ENCODE peak calls at places on chromosome 6, in ten cellular contexts. R is stomach; K is upper lobe of right lung; U is fibroblast of lung; P is lower lobe of right lung; O is right cardiac atrium; B is CD4-positive, CD25-positive, alpha-beta regulatory T cell; J is tibial artery; G is uterus; A is PC-3. X is an unnamed sample.

GRCh38 chr6:156752666-156753301 is 24.4 kb upstream of the ARID1B start:
- DNase-seq in R (peak; percentile 29), K (no peak), U (no peak), P (no peak), O (peak; percentile 50), B (no peak), J (no peak), G (no peak), A (no peak), X (no peak)

GRCh38 chr6:2990179-2990931 is 9.3 kb upstream of the NQO2 start:
- DNase-seq in R (no peak), K (no peak), U (peak; percentile 50), P (peak; percentile 60), O (peak; percentile 66), B (no peak), J (no peak), G (peak; percentile 53), A (peak; percentile 37), X (no peak)

GRCh38 chr6:122476131-122476530 is 4.5 kb upstream of the SERINC1 start:
- DNase-seq in R (no peak), K (no peak), U (peak; percentile 57), P (no peak), O (no peak), B (peak; percentile 46), J (no peak), G (no peak), A (peak; percentile 58), X (no peak)

GRCh38 chr6:131792091-131792496 is 15.7 kb upstream of the ENPP1 start:
- DNase-seq in R (no peak), K (no peak), U (peak; percentile 16), P (no peak), O (no peak), B (no peak), J (no peak), G (no peak), A (peak; percentile 42), X (no peak)

GRCh38 chr6:142696689-142697088 is 248.3 kb downstream of the HIVEP2 start:
- DNase-seq in R (peak; percentile 74), K (peak; percentile 76), U (peak; percentile 9), P (peak; percentile 66), O (peak; percentile 67), B (no peak), J (peak; percentile 77), G (peak; percentile 35), A (peak; percentile 86), X (no peak)

GRCh38 chr6:6684365-6684833 is 95.9 kb downstream of the LY86 start:
- DNase-seq in R (no peak), K (no peak), U (no peak), P (no peak), O (no peak), B (no peak), J (no peak), G (no peak), A (no peak), X (no peak)

GRCh38 chr6:99349620-99350141 is at the start of gene FAXC:
- DNase-seq in R (peak; percentile 70), K (peak; percentile 85), U (peak; percentile 11), P (peak; percentile 73), O (peak; percentile 46), B (no peak), J (peak; percentile 67), G (peak; percentile 30), A (peak; percentile 58), X (no peak)

GRCh38 chr6:88529726-88530125 is 363.6 kb upstream of the CNR1 start:
- DNase-seq in R (no peak), K (no peak), U (no peak), P (no peak), O (no peak), B (no peak), J (no peak), G (no peak), A (no peak), X (no peak)

GRCh38 chr6:71383891-71384489 is 95.4 kb downstream of the OGFRL1 start:
- DNase-seq in R (no peak), K (no peak), U (peak; percentile 81), P (no peak), O (no peak), B (no peak), J (no peak), G (no peak), A (peak; percentile 72), X (no peak)

GRCh38 chr6:73234732-73235131 is 9.4 kb upstream of the KHDC1L start:
- DNase-seq in R (no peak), K (no peak), U (peak; percentile 79), P (no peak), O (no peak), B (no peak), J (no peak), G (no peak), A (peak; percentile 84), X (no peak)

GRCh38 chr6:53134601-53135235 is 13.9 kb downstream of the GCM1 start:
- DNase-seq in R (no peak), K (no peak), U (no peak), P (no peak), O (no peak), B (no peak), J (no peak), G (no peak), A (no peak), X (no peak)

GRCh38 chr6:135186255-135186654 is 5.1 kb downstream of the MYB start:
- DNase-seq in R (no peak), K (no peak), U (no peak), P (no peak), O (no peak), B (no peak), J (no peak), G (no peak), A (no peak), X (no peak)

GRCh38 chr6:5665173-5665572 is 341.6 kb downstream of the NRN1 start:
- DNase-seq in R (no peak), K (no peak), U (no peak), P (no peak), O (no peak), B (peak; percentile 58), J (no peak), G (no peak), A (no peak), X (no peak)

GRCh38 chr6:5660772-5661171 is 346.0 kb downstream of the NRN1 start:
- DNase-seq in R (no peak), K (no peak), U (no peak), P (no peak), O (no peak), B (no peak), J (no peak), G (no peak), A (no peak), X (no peak)

GRCh38 chr6:5663256-5663655 is 343.5 kb downstream of the NRN1 start:
- DNase-seq in R (no peak), K (no peak), U (no peak), P (no peak), O (no peak), B (no peak), J (no peak), G (no peak), A (no peak), X (no peak)

GRCh38 chr6:5663739-5664138 is 343.0 kb downstream of the NRN1 start:
- DNase-seq in R (no peak), K (no peak), U (no peak), P (no peak), O (no peak), B (no peak), J (no peak), G (no peak), A (no peak), X (no peak)

DNA sequence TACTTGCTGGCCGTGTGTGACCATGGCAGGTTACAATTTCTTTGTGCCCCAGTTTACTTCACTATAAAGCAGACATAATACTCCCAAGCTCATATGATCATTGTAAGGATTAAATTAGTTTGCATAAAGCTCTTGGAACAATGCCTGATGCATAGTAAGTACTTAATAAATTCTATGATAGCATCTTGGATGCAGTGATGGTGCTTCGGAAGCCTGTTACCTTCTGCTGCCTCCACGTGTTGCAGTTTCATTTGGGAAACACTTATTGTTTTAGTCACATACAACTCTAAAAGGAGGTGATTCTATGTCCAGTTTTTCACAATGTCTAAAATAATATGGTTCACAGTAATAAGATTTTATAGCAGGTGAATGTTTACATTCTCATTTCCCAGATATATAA is 343.9 kb downstream of the NRN1 start:
- DNase-seq in R (no peak), K (no peak), U (no peak), P (no peak), O (no peak), B (no peak), J (no peak), G (no peak), A (no peak), X (no peak)
- H3K27ac ChIP-seq in R (no peak overlapping the region), K (no peak overlapping the region), U (no peak overlapping the region), P (no peak overlapping the region), O (no peak overlapping the region), B (no peak overlapping the region), J (no peak overlapping the region), G (no peak overlapping the region), A (no peak overlapping the region), X (no peak overlapping the region)

GRCh38 chr6:10395171-10395945 is 19.5 kb downstream of the TFAP2A start:
- DNase-seq in R (no peak), K (no peak), U (no peak), P (no peak), O (no peak), B (no peak), J (no peak), G (no peak), A (peak; percentile 37), X (no peak)
- H3K4me1 ChIP-seq in R (no peaks in the 10 kb centered on the region), K (no peaks in the 10 kb centered on the region), U (no peaks in the 10 kb centered on the region), P (no peaks in the 10 kb centered on the region), O (no peaks in the 10 kb centered on the region), B (no peaks in the 10 kb centered on the region), J (peaks cover 3% of the 10 kb centered on the region), G (no peaks in the 10 kb centered on the region), A (peaks cover 5% of the 10 kb centered on the region), X (no peaks in the 10 kb centered on the region)

GRCh38 chr6:167275436-167275835 is 15.7 kb upstream of the UNC93A start:
- DNase-seq in R (no peak), K (no peak), U (no peak), P (no peak), O (no peak), B (no peak), J (no peak), G (no peak), A (no peak), X (no peak)
- H3K27me3 ChIP-seq in R (peaks cover 18% of the 10 kb centered on the region), K (no peaks in the 10 kb centered on the region), U (no peaks in the 10 kb centered on the region), P (no peaks in the 10 kb centered on the region), O (no peaks in the 10 kb centered on the region), B (peaks cover 3% of the 10 kb centered on the region), J (no peaks in the 10 kb centered on the region), G (no peaks in the 10 kb centered on the region), A (peaks cover 14% of the 10 kb centered on the region), X (no peaks in the 10 kb centered on the region)

DNA sequence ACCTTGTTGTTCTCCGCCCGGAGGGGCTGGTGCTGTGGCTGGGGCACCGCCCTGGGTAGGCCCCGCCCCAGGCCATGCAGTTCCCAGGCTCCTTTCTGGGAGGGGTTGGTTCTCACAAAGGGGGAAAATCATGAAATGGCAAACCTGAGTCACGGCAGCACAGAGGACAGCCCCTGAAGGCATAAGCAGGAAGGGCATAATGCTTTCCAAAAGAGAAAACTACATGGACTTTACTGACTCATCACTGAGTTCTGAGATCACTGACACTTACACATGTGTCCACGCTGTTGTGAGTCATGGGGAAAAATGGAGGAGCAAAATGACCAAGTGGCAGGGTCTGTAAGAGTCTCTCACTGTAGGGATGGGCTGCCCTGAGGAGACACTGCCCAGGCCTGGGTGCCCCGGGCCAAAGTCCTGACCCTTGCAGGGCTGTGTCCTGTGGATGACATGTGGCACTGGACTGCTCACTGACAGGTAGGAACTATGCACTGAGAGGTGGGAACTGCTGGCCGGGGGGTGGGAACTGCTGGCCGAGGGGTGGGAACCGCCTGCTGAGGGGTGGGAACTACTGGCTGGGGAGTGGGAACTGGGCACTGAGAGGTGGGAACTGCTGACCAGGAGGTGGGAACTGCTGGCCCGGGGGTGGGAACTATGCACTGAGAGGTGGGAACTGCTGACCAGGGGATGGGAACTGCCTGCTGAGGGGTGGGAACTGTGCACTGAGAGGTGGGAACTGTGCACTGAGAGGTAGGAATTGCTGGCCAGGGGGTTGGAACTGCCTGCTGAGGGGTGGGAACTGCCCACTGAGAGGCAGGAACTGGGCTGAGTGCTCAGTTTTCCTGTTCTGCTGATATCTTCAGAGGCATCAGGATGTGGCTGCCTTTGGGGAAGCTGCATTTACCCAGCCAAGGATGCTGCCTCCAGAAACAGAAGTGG is 90.4 kb downstream of the THBS2 start:
- DNase-seq in R (no peak), K (no peak), U (peak; percentile 97), P (no peak), O (peak; percentile 75), B (no peak), J (peak; percentile 90), G (no peak), A (peak; percentile 90), X (no peak)
- H3K27ac ChIP-seq in R (peak overlapping the region; percentile 21), K (no peak overlapping the region), U (peak overlapping the region; percentile 92), P (no peak overlapping the region), O (no peak overlapping the region), B (no peak overlapping the region), J (peak overlapping the region; percentile 75), G (peak overlapping the region; percentile 35), A (peak overlapping the region; percentile 95), X (no peak overlapping the region)

X was measured in effector memory CD4-positive, alpha-beta T cell.